ENCODE peak calls at places on chromosomes 1 and 21, in ten cellular contexts. Q is suprapubic skin, N is stomach, I is sigmoid colon, C is HCT116, Z is transverse colon, L is GM23338, J is K562, B is upper lobe of left lung, O is esophagus muscularis mucosa. X is an unnamed sample.

GRCh38 chr1:19232526-19232851 is 18.8 kb downstream of the EMC1 start:
- DNase-seq in Q (no peak), N (no peak), I (peak), C (no peak), Z (no peak), L (no peak), J (no peak), B (no peak), O (no peak), X (no peak)

GRCh38 chr1:181503130-181503810 is 20.0 kb downstream of the CACNA1E start:
- DNase-seq in Q (no peak), N (no peak), I (peak), C (no peak), Z (no peak), L (no peak), J (no peak), B (no peak), O (no peak), X (no peak)

GRCh38 chr1:157509546-157510232 is 42.6 kb downstream of the FCRL5 start:
- DNase-seq in Q (no peak), N (no peak), I (no peak), C (no peak), Z (no peak), L (no peak), J (no peak), B (no peak), O (no peak), X (no peak)

GRCh38 chr1:46436844-46437243 is 42.7 kb downstream of the FAAH start:
- DNase-seq in Q (no peak), N (no peak), I (no peak), C (no peak), Z (no peak), L (no peak), J (no peak), B (no peak), O (no peak), X (no peak)

GRCh38 chr1:227541796-227542152 is 21.6 kb upstream of the ZNF678 start:
- DNase-seq in Q (peak), N (no peak), I (peak), C (no peak), Z (peak), L (peak), J (no peak), B (no peak), O (no peak), X (peak)

GRCh38 chr1:47436304-47436978 is 1.4 kb upstream of the FOXD2 start:
- DNase-seq in Q (peak), N (peak), I (peak), C (peak), Z (peak), L (peak), J (peak), B (peak), O (peak), X (peak)

GRCh38 chr1:204341380-204341779 is 18.3 kb downstream of the PLEKHA6 start:
- DNase-seq in Q (no peak), N (no peak), I (no peak), C (no peak), Z (peak), L (no peak), J (no peak), B (no peak), O (no peak), X (no peak)

GRCh38 chr1:157034137-157034800 is 11.3 kb downstream of the ARHGEF11 start:
- DNase-seq in Q (no peak), N (peak), I (no peak), C (no peak), Z (no peak), L (no peak), J (no peak), B (no peak), O (no peak), X (no peak)

GRCh38 chr1:27031235-27032118 is 18.8 kb upstream of the TENT5B start:
- DNase-seq in Q (peak), N (peak), I (peak), C (peak), Z (peak), L (peak), J (no peak), B (peak), O (no peak), X (peak)

GRCh38 chr1:3373175-3373574 is 81.3 kb upstream of the ARHGEF16 start:
- DNase-seq in Q (no peak), N (no peak), I (no peak), C (no peak), Z (no peak), L (no peak), J (no peak), B (peak), O (no peak), X (no peak)

GRCh38 chr1:39089811-39090519 is 63.8 kb downstream of the NDUFS5 start:
- DNase-seq in Q (no peak), N (no peak), I (no peak), C (no peak), Z (no peak), L (no peak), J (no peak), B (no peak), O (no peak), X (no peak)

GRCh38 chr1:31880957-31881697 is 57.0 kb downstream of the PTP4A2 start:
- DNase-seq in Q (no peak), N (no peak), I (no peak), C (no peak), Z (no peak), L (no peak), J (no peak), B (no peak), O (no peak), X (no peak)

GRCh38 chr1:21523297-21523813 is 14.1 kb downstream of the ALPL start:
- DNase-seq in Q (no peak), N (no peak), I (no peak), C (no peak), Z (no peak), L (no peak), J (no peak), B (no peak), O (no peak), X (no peak)

GRCh38 chr1:24830680-24831272 is 85.5 kb downstream of the CLIC4 start:
- DNase-seq in Q (no peak), N (no peak), I (no peak), C (peak), Z (no peak), L (peak), J (peak), B (no peak), O (no peak), X (no peak)

GRCh38 chr1:25724986-25725385 is 75.0 kb upstream of the SELENON start:
- DNase-seq in Q (no peak), N (no peak), I (no peak), C (no peak), Z (no peak), L (peak), J (no peak), B (no peak), O (no peak), X (no peak)

GRCh38 chr1:2533356-2533755 is 3.3 kb upstream of the HES5 start:
- DNase-seq in Q (no peak), N (no peak), I (no peak), C (no peak), Z (no peak), L (no peak), J (no peak), B (peak), O (no peak), X (no peak)

GRCh38 chr1:238552271-238552670 is 661.5 kb upstream of the ZP4 start:
- DNase-seq in Q (no peak), N (no peak), I (no peak), C (no peak), Z (no peak), L (no peak), J (no peak), B (no peak), O (no peak), X (no peak)

GRCh38 chr1:224629965-224630364 is 13.8 kb downstream of the CNIH3 start:
- DNase-seq in Q (no peak), N (no peak), I (no peak), C (no peak), Z (no peak), L (no peak), J (no peak), B (no peak), O (no peak), X (no peak)

GRCh38 chr1:111989531-111990025 is at the start of gene KCND3:
- DNase-seq in Q (no peak), N (peak), I (no peak), C (no peak), Z (peak), L (peak), J (no peak), B (peak), O (no peak), X (no peak)

GRCh38 chr1:111988743-111989453 is 570 bp downstream of the KCND3 start:
- DNase-seq in Q (no peak), N (peak), I (no peak), C (no peak), Z (peak), L (peak), J (no peak), B (no peak), O (no peak), X (no peak)

GRCh38 chr1:111990878-111991760 is 1.7 kb upstream of the KCND3 start:
- DNase-seq in Q (peak), N (peak), I (peak), C (peak), Z (peak), L (peak), J (peak), B (peak), O (no peak), X (peak)

GRCh38 chr1:111988377-111988742 is 1.1 kb downstream of the KCND3 start:
- DNase-seq in Q (no peak), N (no peak), I (no peak), C (no peak), Z (no peak), L (no peak), J (no peak), B (no peak), O (no peak), X (no peak)

GRCh38 chr1:111990026-111990877 is 784 bp upstream of the KCND3 start:
- DNase-seq in Q (no peak), N (peak), I (no peak), C (no peak), Z (peak), L (peak), J (no peak), B (no peak), O (no peak), X (no peak)
- TF ChIP-seq CTCF in Q (no peak), N (no peak), I (no peak), C (no peak), Z (no peak), L (no peak), J (no peak), B (no peak), O (no peak), X (no peak)

GRCh38 chr1:91651671-91652071 is 151.0 kb downstream of the CDC7 start:
- DNase-seq in Q (peak), N (no peak), I (peak), C (no peak), Z (peak), L (no peak), J (peak), B (peak), O (peak), X (no peak)
- TF ChIP-seq POLR2AphosphoS5 in Q (no peak), N (no peak), I (no peak), C (no peak), Z (no peak), L (no peak), J (no peak), B (no peak), O (no peak), X (no peak)

DNA sequence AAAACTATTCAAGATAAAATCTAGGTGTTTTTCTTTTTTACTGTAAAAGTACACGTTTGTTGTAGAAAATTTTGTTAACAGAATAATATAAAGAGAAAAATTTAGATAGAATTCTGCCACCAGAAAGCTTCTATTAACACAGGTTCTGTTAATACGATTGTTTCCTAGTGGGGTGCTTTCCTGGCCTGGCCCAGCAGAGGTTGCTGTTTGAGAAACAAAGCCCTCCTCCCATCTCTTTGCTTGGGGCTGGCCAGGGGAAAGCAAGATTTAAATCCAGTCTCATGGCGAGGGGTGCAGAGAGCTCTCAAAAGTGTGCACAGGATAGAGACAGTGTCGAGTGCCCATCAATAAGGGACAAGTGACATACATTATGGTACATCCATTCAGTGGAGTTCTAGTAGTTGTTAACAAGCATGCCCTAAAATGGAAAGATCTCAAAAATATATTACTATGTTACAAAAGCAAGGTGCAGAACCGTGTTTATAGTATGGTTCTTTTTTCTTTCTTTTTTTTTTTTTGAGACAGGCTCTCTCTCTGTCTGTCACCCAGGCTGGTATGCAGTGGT is 14.6 kb upstream of the ACBD3 start:
- DNase-seq in Q (no peak), N (no peak), I (no peak), C (peak), Z (peak), L (peak), J (peak), B (no peak), O (no peak), X (no peak)
- TF ChIP-seq CTCF in Q (no peak), N (no peak), I (no peak), C (peak), Z (peak), L (peak), J (peak), B (no peak), O (no peak), X (no peak)

GRCh38 chr1:219460561-219461511 is 152.1 kb downstream of the ZC3H11B start:
- DNase-seq in Q (no peak), N (no peak), I (no peak), C (no peak), Z (no peak), L (no peak), J (no peak), B (no peak), O (no peak), X (no peak)
- TF ChIP-seq POLR2AphosphoS5 in Q (no peak), N (no peak), I (no peak), C (no peak), Z (no peak), L (no peak), J (no peak), B (no peak), O (no peak), X (no peak)

DNA sequence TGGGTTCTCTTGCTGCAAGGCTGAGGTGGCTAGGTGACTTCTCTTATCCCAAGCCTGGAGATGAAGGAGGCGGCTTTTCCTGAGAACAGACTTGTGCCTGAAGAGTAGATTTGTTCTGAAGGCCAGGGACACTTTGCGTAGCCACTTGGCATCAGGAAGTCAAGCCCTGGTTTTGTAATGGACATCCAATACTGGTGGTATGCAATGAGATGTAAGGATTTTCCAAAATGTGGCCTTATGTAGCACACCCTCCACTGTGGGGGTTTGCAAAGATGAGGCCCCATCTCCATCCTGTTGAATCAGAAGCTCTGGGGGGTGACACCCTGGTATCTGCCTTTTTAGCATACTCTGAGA is 124.5 kb upstream of the IPO9 start:
- DNase-seq in Q (no peak), N (no peak), I (no peak), C (no peak), Z (no peak), L (no peak), J (no peak), B (no peak), O (no peak), X (no peak)
- TF ChIP-seq CTCF in Q (no peak), N (no peak), I (no peak), C (no peak), Z (no peak), L (no peak), J (no peak), B (no peak), O (no peak), X (no peak)

GRCh38 chr1:84253041-84253440 is 48.5 kb upstream of the SAMD13 start:
- DNase-seq in Q (no peak), N (no peak), I (no peak), C (no peak), Z (no peak), L (no peak), J (no peak), B (no peak), O (no peak), X (no peak)

GRCh38 chr1:84255586-84255985 is 45.9 kb upstream of the SAMD13 start:
- DNase-seq in Q (no peak), N (no peak), I (no peak), C (no peak), Z (no peak), L (no peak), J (peak), B (no peak), O (no peak), X (no peak)

GRCh38 chr1:84250668-84251067 is 50.8 kb upstream of the SAMD13 start:
- DNase-seq in Q (no peak), N (no peak), I (no peak), C (no peak), Z (no peak), L (no peak), J (no peak), B (no peak), O (no peak), X (no peak)

GRCh38 chr1:84254703-84255238 is 46.7 kb upstream of the SAMD13 start:
- DNase-seq in Q (no peak), N (no peak), I (no peak), C (no peak), Z (no peak), L (peak), J (no peak), B (no peak), O (no peak), X (no peak)

DNA sequence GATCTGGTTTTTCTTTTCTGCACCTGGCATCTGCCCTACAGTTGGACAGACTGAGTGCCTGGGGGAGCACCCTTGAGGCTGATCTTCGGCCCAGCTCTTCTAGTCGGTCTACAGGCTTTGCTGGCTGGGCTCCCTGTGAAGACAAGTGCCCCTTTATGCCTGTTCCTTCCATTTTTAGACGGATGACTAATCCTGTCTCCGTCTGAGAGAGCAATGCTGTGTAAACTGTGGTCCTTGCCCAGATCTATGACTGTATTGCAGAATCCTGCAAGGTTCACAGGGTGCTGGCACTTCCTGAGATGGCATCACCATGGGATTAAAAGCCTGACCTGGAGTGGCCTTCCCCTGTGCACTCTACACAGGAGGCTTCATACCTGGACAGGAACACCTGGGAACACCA is 47.6 kb upstream of the SAMD13 start:
- DNase-seq in Q (no peak), N (peak), I (peak), C (peak), Z (peak), L (no peak), J (no peak), B (no peak), O (no peak), X (peak)
- TF ChIP-seq POLR2AphosphoS5 in Q (no peak), N (peak), I (no peak), C (peak), Z (no peak), L (no peak), J (no peak), B (no peak), O (no peak), X (no peak)

GRCh38 chr1:22778842-22779520 is 68.3 kb downstream of the EPHB2 start:
- DNase-seq in Q (no peak), N (no peak), I (no peak), C (no peak), Z (no peak), L (no peak), J (no peak), B (peak), O (no peak), X (no peak)
- TF ChIP-seq CTCF in Q (no peak), N (no peak), I (no peak), C (no peak), Z (no peak), L (no peak), J (no peak), B (no peak), O (no peak), X (no peak)

GRCh38 chr1:207454046-207454964 is at the start of gene CR2:
- DNase-seq in Q (no peak), N (peak), I (peak), C (peak), Z (peak), L (peak), J (peak), B (peak), O (no peak), X (peak)
- TF ChIP-seq POLR2AphosphoS5 in Q (no peak), N (no peak), I (no peak), C (peak), Z (no peak), L (peak), J (no peak), B (no peak), O (no peak), X (no peak)

DNA sequence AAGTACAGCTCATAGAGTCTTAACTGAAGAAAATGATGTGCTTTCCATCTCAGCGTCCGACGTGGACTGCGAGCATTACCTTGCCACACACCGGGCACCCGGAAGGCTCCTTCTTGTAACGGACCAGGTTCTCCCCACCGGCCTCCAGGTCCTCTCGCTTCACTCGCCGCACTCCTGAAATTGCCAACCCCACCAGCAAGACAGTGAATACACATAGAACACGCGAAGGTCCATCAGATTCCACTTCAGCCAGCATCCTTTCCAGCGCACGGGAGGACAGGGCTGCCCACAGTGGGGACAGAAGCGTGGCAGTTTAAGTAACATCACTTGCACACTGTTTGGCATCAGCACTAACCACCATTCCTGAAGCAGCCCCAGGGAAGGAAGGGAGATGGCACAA is 53.3 kb downstream of the PRDM15 start:
- DNase-seq in Q (no peak), N (no peak), I (no peak), C (no peak), Z (no peak), L (no peak), J (no peak), B (no peak), O (no peak), X (no peak)
- TF ChIP-seq CTCF in Q (no peak), N (no peak), I (no peak), C (no peak), Z (no peak), L (no peak), J (no peak), B (no peak), O (no peak), X (no peak)

X was measured in breast epithelium.